ENCODE peak calls at places on chromosome 15, in seven cellular contexts. W, I, D, U, V, F and J are unnamed samples.

GRCh38 chr15:72835289-72835890 is 51.8 kb upstream of the ADPGK start:
- DNase-seq in W (peak; percentile 8), I (no peak), D (peak; percentile 28), U (no peak), V (no peak), F (no peak), J (no peak)

GRCh38 chr15:78691167-78691872 is 50.3 kb upstream of the CHRNB4 start:
- DNase-seq in W (no peak), I (no peak), D (no peak), U (no peak), V (no peak), F (no peak), J (no peak)

GRCh38 chr15:27669641-27670040 is 429.5 kb downstream of the OCA2 start:
- DNase-seq in W (no peak), I (no peak), D (no peak), U (no peak), V (no peak), F (no peak), J (no peak)

GRCh38 chr15:25690673-25691543 is 172.2 kb downstream of the ATP10A start:
- DNase-seq in W (no peak), I (no peak), D (peak; percentile 55), U (no peak), V (peak; percentile 55), F (no peak), J (no peak)

GRCh38 chr15:27237319-27237939 is 266.4 kb downstream of the GABRG3 start:
- DNase-seq in W (no peak), I (no peak), D (no peak), U (no peak), V (no peak), F (no peak), J (peak; percentile 21)

GRCh38 chr15:76448755-76449154 is 112.2 kb downstream of the ISL2 start:
- DNase-seq in W (no peak), I (no peak), D (no peak), U (no peak), V (no peak), F (no peak), J (no peak)

GRCh38 chr15:55846108-55846707 is 103.3 kb upstream of the PRTG start:
- DNase-seq in W (peak; percentile 84), I (peak; percentile 96), D (peak; percentile 72), U (peak; percentile 71), V (no peak), F (no peak), J (peak; percentile 90)

GRCh38 chr15:76349301-76350070 is 12.9 kb downstream of the ISL2 start:
- DNase-seq in W (no peak), I (no peak), D (peak; percentile 36), U (no peak), V (no peak), F (no peak), J (no peak)

GRCh38 chr15:26722621-26723160 is 50.2 kb downstream of the GABRB3 start:
- DNase-seq in W (no peak), I (no peak), D (no peak), U (no peak), V (no peak), F (no peak), J (no peak)

GRCh38 chr15:74036271-74037170 is 42.0 kb downstream of the PML start:
- DNase-seq in W (peak; percentile 48), I (peak; percentile 68), D (peak; percentile 35), U (peak; percentile 30), V (no peak), F (no peak), J (peak; percentile 47)

GRCh38 chr15:50247819-50248650 is 17.5 kb downstream of the HDC start:
- DNase-seq in W (no peak), I (no peak), D (peak; percentile 50), U (no peak), V (peak; percentile 72), F (peak; percentile 74), J (no peak)

GRCh38 chr15:61038387-61038786 is 190.7 kb downstream of the RORA start:
- DNase-seq in W (no peak), I (peak; percentile 79), D (peak; percentile 4), U (no peak), V (no peak), F (no peak), J (no peak)

GRCh38 chr15:82951472-82952155 is 906 bp downstream of the HOMER2 start:
- DNase-seq in W (no peak), I (no peak), D (peak; percentile 69), U (no peak), V (no peak), F (no peak), J (no peak)

GRCh38 chr15:32864841-32865240 is 147.0 kb downstream of the GREM1 start:
- DNase-seq in W (no peak), I (no peak), D (no peak), U (no peak), V (no peak), F (no peak), J (no peak)

GRCh38 chr15:39799552-39800011 is 16.9 kb upstream of the FSIP1 start:
- DNase-seq in W (no peak), I (peak; percentile 19), D (no peak), U (no peak), V (no peak), F (no peak), J (no peak)

GRCh38 chr15:76861815-76862397 is 43.2 kb downstream of the SCAPER start:
- DNase-seq in W (no peak), I (no peak), D (no peak), U (no peak), V (no peak), F (no peak), J (no peak)

GRCh38 chr15:78727561-78727960 is 83.7 kb downstream of the ADAMTS7 start:
- DNase-seq in W (no peak), I (no peak), D (peak; percentile 43), U (no peak), V (no peak), F (peak; percentile 47), J (no peak)

GRCh38 chr15:65370885-65371284 is 6.9 kb downstream of the IGDCC3 start:
- DNase-seq in W (no peak), I (no peak), D (no peak), U (no peak), V (peak; percentile 19), F (no peak), J (no peak)
- H3K27me3 ChIP-seq in W (peaks cover 3% of the 10 kb centered on the region), I (peaks cover 38% of the 10 kb centered on the region), D (peaks cover 11% of the 10 kb centered on the region), U (peaks cover 40% of the 10 kb centered on the region), V (peaks cover 21% of the 10 kb centered on the region), F (peaks cover 37% of the 10 kb centered on the region), J (no peaks in the 10 kb centered on the region)

GRCh38 chr15:71197620-71198019 is 82.3 kb downstream of the THSD4 start:
- DNase-seq in W (no peak), I (no peak), D (no peak), U (no peak), V (no peak), F (no peak), J (no peak)

GRCh38 chr15:71191296-71191695 is 76.0 kb downstream of the THSD4 start:
- DNase-seq in W (no peak), I (no peak), D (no peak), U (no peak), V (no peak), F (no peak), J (no peak)

GRCh38 chr15:71194286-71194685 is 79.0 kb downstream of the THSD4 start:
- DNase-seq in W (no peak), I (no peak), D (no peak), U (no peak), V (no peak), F (no peak), J (no peak)

GRCh38 chr15:71198846-71199245 is 83.6 kb downstream of the THSD4 start:
- DNase-seq in W (no peak), I (no peak), D (no peak), U (no peak), V (no peak), F (no peak), J (no peak)

DNA sequence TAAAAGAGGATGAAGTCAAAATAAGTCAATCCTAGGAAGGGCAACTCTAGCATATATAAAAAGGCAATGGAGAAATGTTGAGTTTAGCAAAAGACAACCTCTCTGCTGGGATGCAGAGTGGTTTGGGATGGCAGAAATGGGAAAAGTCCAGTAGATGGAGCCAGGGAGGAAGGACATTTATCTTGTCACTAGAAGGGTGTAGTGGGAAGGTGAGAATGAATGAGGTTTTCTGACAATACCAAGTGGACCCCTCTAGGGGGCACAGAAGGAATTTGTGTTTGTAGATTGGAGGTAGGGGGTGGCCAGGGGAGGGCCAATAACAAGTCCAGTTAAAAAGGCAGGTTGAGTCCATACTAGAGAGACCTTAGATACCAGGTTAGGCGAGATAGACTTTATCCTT is 80.0 kb downstream of the THSD4 start:
- DNase-seq in W (no peak), I (no peak), D (peak; percentile 5), U (no peak), V (no peak), F (no peak), J (peak; percentile 34)
- H3K4me3 ChIP-seq in W (no peak overlapping the region), I (no peak overlapping the region), D (no peak overlapping the region), U (no peak overlapping the region), V (no peak overlapping the region), F (no peak overlapping the region), J (no peak overlapping the region)

GRCh38 chr15:63372018-63372705 is 9.5 kb downstream of the CA12 start:
- DNase-seq in W (no peak), I (peak; percentile 39), D (peak; percentile 99), U (peak; percentile 86), V (no peak), F (no peak), J (peak; percentile 27)

GRCh38 chr15:63371297-63371918 is 10.2 kb downstream of the CA12 start:
- DNase-seq in W (no peak), I (peak; percentile 53), D (peak; percentile 79), U (no peak), V (no peak), F (no peak), J (no peak)

GRCh38 chr15:63373330-63373729 is 8.3 kb downstream of the CA12 start:
- DNase-seq in W (no peak), I (no peak), D (no peak), U (no peak), V (no peak), F (no peak), J (no peak)

GRCh38 chr15:63373866-63374548 is 7.6 kb downstream of the CA12 start:
- DNase-seq in W (no peak), I (no peak), D (no peak), U (no peak), V (no peak), F (no peak), J (no peak)

GRCh38 chr15:63372753-63373152 is 8.9 kb downstream of the CA12 start:
- DNase-seq in W (no peak), I (no peak), D (no peak), U (no peak), V (no peak), F (no peak), J (no peak)
- H3K27me3 ChIP-seq in W (no peaks in the 10 kb centered on the region), I (no peaks in the 10 kb centered on the region), D (no peaks in the 10 kb centered on the region), U (no peaks in the 10 kb centered on the region), V (no peaks in the 10 kb centered on the region), F (peaks cover 9% of the 10 kb centered on the region), J (no peaks in the 10 kb centered on the region)

DNA sequence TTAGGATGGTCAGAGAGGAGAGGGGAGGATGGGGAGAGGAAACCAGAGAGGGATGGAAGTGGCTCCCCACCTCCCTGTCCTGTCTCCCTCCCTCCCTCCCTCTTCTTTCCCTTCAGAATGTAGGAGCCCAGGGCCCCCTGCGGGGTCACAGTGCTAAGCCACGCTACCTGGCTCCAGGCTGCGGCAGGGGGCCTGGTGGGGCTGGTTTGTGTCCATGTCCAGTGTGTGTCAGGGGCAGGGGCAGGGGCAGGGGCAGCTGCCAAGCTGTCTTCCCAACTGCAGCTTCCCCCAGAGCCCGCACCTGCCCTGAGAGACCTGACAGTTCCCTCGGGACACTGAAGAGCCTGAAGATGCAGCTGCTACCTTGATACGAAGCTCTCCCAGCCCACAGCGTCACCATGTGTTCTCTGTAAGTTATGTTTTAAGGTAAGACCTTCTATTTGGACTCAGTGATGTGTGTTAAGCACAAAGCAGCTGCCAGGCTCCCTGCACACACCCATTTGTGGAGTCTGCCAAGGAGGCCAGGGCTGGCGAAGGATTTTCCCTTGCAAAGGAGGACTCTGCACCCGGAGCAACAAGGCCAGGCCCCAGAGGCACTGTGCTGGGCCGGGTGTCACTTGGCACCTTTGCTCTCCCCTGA is 121.8 kb upstream of the SMAD3 start:
- DNase-seq in W (no peak), I (no peak), D (no peak), U (no peak), V (no peak), F (no peak), J (peak; percentile 65)
- H3K4me3 ChIP-seq in W (no peak overlapping the region), I (no peak overlapping the region), D (no peak overlapping the region), U (no peak overlapping the region), V (no peak overlapping the region), F (no peak overlapping the region), J (no peak overlapping the region)